ENCODE peak calls at places on chromosomes 2 and 18, in nine cellular contexts. A, Z, I, U, L, J, R, B and N are unnamed samples.

GRCh38 chr2:197248001-197248401 is 62.6 kb downstream of the ANKRD44 start:
- DNase-seq in U (no peak), R (no peak), B (no peak), I (no peak), J (no peak), L (no peak), A (no peak), Z (no peak), N (no peak)

GRCh38 chr2:227280895-227281294 is 44.2 kb upstream of the MFF start:
- DNase-seq in A (no peak), L (no peak), B (no peak), U (no peak), I (no peak), J (no peak), R (no peak), Z (no peak), N (peak)

GRCh38 chr18:33264566-33264965 is 176.0 kb downstream of the CCDC178 start:
- DNase-seq in Z (no peak), J (no peak), U (no peak), I (no peak), B (no peak), R (no peak), A (no peak), L (no peak), N (no peak)

GRCh38 chr2:96549967-96550786 is 13.6 kb downstream of the ARID5A start:
- DNase-seq in A (peak), J (peak), U (peak), R (peak), L (peak), Z (no peak), I (peak), B (no peak), N (no peak)

GRCh38 chr2:140654565-140654964 is 1476.3 kb downstream of the LRP1B start:
- DNase-seq in I (no peak), L (no peak), J (no peak), R (no peak), Z (no peak), B (no peak), U (no peak), A (no peak), N (no peak)

GRCh38 chr2:221969087-221969829 is 329.5 kb downstream of the PAX3 start:
- DNase-seq in Z (no peak), L (peak), I (peak), U (no peak), R (peak), J (no peak), B (no peak), A (no peak), N (peak)

GRCh38 chr2:28094794-28095193 is 204.3 kb downstream of the BABAM2 start:
- DNase-seq in J (no peak), I (no peak), R (no peak), A (no peak), Z (no peak), L (no peak), U (no peak), B (no peak), N (no peak)

GRCh38 chr18:79604205-79604912 is 75.2 kb upstream of the CTDP1 start:
- DNase-seq in B (no peak), A (peak), J (no peak), R (no peak), L (no peak), I (no peak), Z (no peak), U (peak), N (no peak)

GRCh38 chr18:35672897-35673296 is 91.4 kb downstream of the GALNT1 start:
- DNase-seq in Z (no peak), A (no peak), I (no peak), L (no peak), U (no peak), B (no peak), R (no peak), J (peak), N (peak)

GRCh38 chr2:124647245-124647644 is 622.2 kb downstream of the CNTNAP5 start:
- DNase-seq in J (no peak), B (no peak), L (no peak), Z (no peak), I (no peak), R (no peak), U (no peak), A (no peak), N (no peak)

GRCh38 chr18:4807495-4808293 is 352.6 kb upstream of the DLGAP1 start:
- DNase-seq in A (no peak), J (no peak), B (no peak), U (no peak), L (no peak), I (no peak), R (no peak), Z (no peak), N (no peak)

GRCh38 chr2:19362652-19363473 is 4.4 kb upstream of the OSR1 start:
- DNase-seq in I (peak), R (peak), U (peak), B (peak), L (peak), A (peak), J (peak), Z (no peak), N (peak)

GRCh38 chr2:71323386-71323785 is 8.2 kb upstream of the ZNF638 start:
- DNase-seq in I (no peak), B (no peak), Z (no peak), L (no peak), J (no peak), R (no peak), U (no peak), A (no peak), N (no peak)

GRCh38 chr2:221308507-221309054 is 263.5 kb downstream of the EPHA4 start:
- DNase-seq in J (no peak), U (no peak), A (no peak), B (no peak), Z (no peak), R (no peak), I (no peak), L (no peak), N (no peak)

GRCh38 chr2:195560209-195560907 is 96.7 kb upstream of the SLC39A10 start:
- DNase-seq in I (no peak), U (no peak), L (no peak), J (peak), R (no peak), B (no peak), Z (no peak), A (no peak), N (no peak)

GRCh38 chr18:28086530-28087172 is 90.3 kb downstream of the CDH2 start:
- DNase-seq in B (no peak), A (no peak), I (no peak), U (no peak), J (no peak), L (no peak), Z (no peak), R (peak), N (peak)

GRCh38 chr2:2827691-2828315 is 496.7 kb upstream of the MYT1L start:
- DNase-seq in U (no peak), R (no peak), J (peak), I (no peak), Z (no peak), A (peak), B (no peak), L (no peak), N (no peak)

GRCh38 chr18:9417081-9417841 is 58.1 kb upstream of the RALBP1 start:
- DNase-seq in J (no peak), R (peak), I (no peak), U (no peak), L (no peak), B (no peak), Z (no peak), A (no peak), N (peak)

GRCh38 chr2:74499269-74499939 is at the start of gene LBX2:
- DNase-seq in A (no peak), Z (no peak), J (peak), L (no peak), U (peak), R (peak), I (no peak), B (no peak), N (no peak)

GRCh38 chr2:197873293-197873701 is 68.9 kb downstream of the PLCL1 start:
- DNase-seq in Z (no peak), A (no peak), B (no peak), J (no peak), I (no peak), R (peak), L (no peak), U (no peak), N (peak)

GRCh38 chr2:239824051-239824694 is 201.0 kb downstream of the NDUFA10 start:
- DNase-seq in L (peak), R (peak), U (no peak), J (peak), I (peak), A (peak), Z (no peak), B (no peak), N (no peak)

GRCh38 chr2:176398783-176399182 is 129.5 kb downstream of the MTX2 start:
- DNase-seq in Z (no peak), I (no peak), L (no peak), B (no peak), J (no peak), A (no peak), U (no peak), R (no peak), N (peak)

GRCh38 chr2:74017181-74017580 is 32.5 kb downstream of the TET3 start:
- DNase-seq in Z (no peak), U (no peak), J (no peak), A (no peak), R (no peak), I (no peak), B (no peak), L (no peak), N (no peak)

GRCh38 chr2:145760781-145761649 is 1241.1 kb upstream of the ZEB2 start:
- DNase-seq in U (no peak), B (no peak), A (no peak), L (no peak), Z (no peak), R (peak), J (no peak), I (no peak), N (peak)

GRCh38 chr2:126042089-126042488 is 613.9 kb upstream of the GYPC start:
- DNase-seq in Z (no peak), B (no peak), U (no peak), A (no peak), I (no peak), R (no peak), J (no peak), L (no peak), N (no peak)

GRCh38 chr2:28296904-28297303 is 95.8 kb upstream of the FOSL2 start:
- DNase-seq in U (no peak), R (no peak), L (no peak), J (no peak), I (no peak), A (no peak), Z (no peak), B (no peak), N (no peak)

GRCh38 chr2:172440795-172441194 is 13.4 kb downstream of the ITGA6 start:
- DNase-seq in R (peak), U (no peak), L (no peak), Z (no peak), A (no peak), I (no peak), J (no peak), B (no peak), N (no peak)

GRCh38 chr18:35588995-35589394 is 7.5 kb downstream of the GALNT1 start:
- DNase-seq in A (no peak), I (no peak), Z (no peak), L (peak), R (peak), B (no peak), J (no peak), U (no peak), N (no peak)

GRCh38 chr18:77853859-77854258 is 604.2 kb downstream of the GALR1 start:
- DNase-seq in J (no peak), R (no peak), I (no peak), L (no peak), A (no peak), U (no peak), Z (no peak), B (no peak), N (no peak)

DNA sequence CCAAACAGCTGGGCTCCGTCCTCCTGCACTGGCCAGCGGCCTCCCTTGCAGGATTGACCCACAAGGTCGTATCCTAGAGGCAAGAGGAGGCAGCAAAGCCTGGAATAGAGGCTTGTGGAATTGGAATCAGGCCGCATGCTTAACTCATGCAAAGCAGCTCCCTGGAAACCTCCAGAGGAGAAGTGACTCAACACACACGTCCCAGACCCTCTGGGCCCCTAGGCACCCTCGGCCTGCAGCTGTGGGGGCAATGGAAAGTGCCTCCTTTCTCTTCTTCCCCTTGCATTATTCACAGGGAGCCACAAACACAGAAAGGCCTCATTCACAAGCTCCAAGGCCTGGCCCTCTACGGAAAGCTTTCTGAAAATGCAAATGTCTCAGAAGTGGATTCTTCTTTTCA is 19.5 kb downstream of the SPATA3 start:
- DNase-seq in B (no peak), I (no peak), A (no peak), U (no peak), Z (no peak), L (no peak), R (no peak), J (no peak), N (no peak)
- H3K27ac ChIP-seq in B (no peak), I (no peak), A (no peak), U (no peak), Z (no peak), L (no peak), R (no peak), J (no peak), N (no peak)

GRCh38 chr2:68643011-68643873 is at the start of gene PROKR1:
- DNase-seq in L (no peak), Z (no peak), J (peak), A (peak), R (peak), I (peak), B (no peak), U (peak), N (no peak)

GRCh38 chr2:68645523-68645922 is 2.1 kb downstream of the PROKR1 start:
- DNase-seq in A (no peak), I (no peak), U (no peak), J (no peak), R (no peak), B (no peak), L (no peak), Z (no peak), N (no peak)

GRCh38 chr2:68646303-68646702 is 2.9 kb downstream of the PROKR1 start:
- DNase-seq in L (peak), R (no peak), J (no peak), A (no peak), Z (no peak), I (no peak), U (no peak), B (no peak), N (no peak)

GRCh38 chr2:68643874-68644485 is 601 bp downstream of the PROKR1 start:
- DNase-seq in L (no peak), I (no peak), J (no peak), U (no peak), A (no peak), B (no peak), R (no peak), Z (no peak), N (no peak)
- H3K4me3 ChIP-seq in L (no peak), I (peak), J (peak), U (peak), A (peak), B (peak), R (peak), Z (peak), N (peak)

GRCh38 chr2:6526093-6526824 is 339.4 kb downstream of the CMPK2 start:
- DNase-seq in R (peak), A (no peak), I (no peak), L (peak), U (no peak), B (no peak), Z (no peak), J (no peak), N (no peak)
- TF ChIP-seq CTCF in R (peak), A (no peak), I (no peak), L (peak), U (peak), B (no peak), Z (no peak), J (peak), N (peak)

DNA sequence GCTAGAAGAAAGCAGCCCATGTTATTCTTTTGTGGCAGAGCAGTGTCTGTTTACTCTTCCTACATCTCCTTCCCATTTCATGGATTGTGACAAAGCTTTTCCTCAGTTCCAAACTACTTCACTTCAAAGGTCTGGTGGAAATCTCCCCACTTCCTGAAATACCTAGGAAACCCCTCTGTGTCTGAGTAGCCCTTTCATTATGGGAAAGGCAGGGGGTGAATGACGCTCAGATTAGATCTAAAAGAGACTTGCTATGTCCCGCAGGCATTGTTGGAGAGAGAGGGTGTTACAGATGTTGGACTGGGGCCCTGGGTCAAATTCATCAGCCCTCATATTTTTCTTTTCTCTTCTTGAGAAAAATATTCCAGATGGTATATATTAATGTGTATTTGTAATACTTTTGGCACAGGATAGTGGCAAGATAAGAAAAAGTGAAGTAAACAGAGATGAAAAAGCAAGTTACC is 675.0 kb downstream of the IRS1 start:
- DNase-seq in B (no peak), J (no peak), L (no peak), R (peak), Z (no peak), I (no peak), A (no peak), U (no peak), N (no peak)
- H3K27ac ChIP-seq in B (peak), J (no peak), L (no peak), R (no peak), Z (no peak), I (peak), A (no peak), U (peak), N (no peak)

DNA sequence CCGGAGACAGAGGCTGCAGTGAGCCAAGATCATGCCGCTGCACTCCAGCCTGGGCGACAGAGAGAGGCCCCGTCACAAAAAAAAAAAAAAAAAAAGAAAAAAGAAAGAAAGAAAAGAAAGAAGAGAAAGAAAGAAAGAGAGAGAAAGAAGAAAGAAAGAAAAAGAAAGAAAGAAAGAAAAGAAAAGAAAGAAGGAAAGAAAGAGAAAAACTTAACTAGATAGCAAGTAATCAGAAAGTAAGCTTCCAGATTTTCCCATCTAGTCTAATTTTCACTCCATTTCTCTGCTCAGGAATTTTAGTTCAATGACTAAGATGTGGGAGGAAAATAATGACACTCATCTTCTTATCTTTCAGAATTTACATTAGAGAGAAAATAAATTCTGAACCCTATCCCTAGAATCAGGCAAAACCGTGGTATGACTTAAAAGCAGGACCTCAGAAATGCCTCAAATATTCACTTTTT is 2.4 kb downstream of the GFPT1 start:
- DNase-seq in L (no peak), B (no peak), I (no peak), U (no peak), Z (no peak), R (no peak), A (no peak), J (no peak), N (no peak)
- H3K4me3 ChIP-seq in L (no peak), B (no peak), I (peak), U (no peak), Z (no peak), R (no peak), A (peak), J (no peak), N (no peak)

DNA sequence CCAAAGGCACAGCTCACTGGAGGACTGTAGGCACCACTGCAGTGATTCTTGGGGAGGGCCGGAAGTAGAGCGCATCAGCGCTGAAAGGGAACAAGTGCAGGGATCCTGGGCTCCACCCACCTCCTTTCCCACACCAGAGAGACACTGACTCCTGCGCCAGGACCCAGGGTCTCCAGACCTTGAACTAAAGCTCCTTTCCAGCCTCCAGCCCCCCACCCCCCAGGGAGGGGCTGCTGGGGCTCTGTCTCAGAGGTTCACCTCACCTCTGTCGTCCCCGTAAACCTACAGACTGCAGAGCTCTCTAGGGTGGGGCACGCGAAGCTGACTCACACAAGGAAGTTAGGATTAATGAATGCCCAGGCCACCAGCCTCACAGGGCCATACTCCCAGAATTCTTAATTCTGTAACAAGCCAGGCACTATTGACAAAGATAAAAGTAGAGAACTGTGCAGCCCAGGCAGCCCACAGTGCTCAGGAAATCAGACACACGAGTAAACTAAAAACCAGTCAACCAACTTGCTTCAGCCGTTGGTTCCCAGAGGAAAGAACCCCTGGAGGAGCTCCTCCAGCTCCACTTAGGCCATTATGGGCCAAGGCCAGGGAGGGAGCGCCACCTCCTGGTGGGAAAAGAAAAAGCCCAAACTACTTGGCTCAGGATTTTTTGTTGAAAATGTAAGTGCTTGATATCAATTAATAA is 45.1 kb upstream of the ACAA2 start:
- DNase-seq in R (peak), A (peak), U (peak), L (peak), B (peak), I (peak), J (peak), Z (peak), N (peak)
- TF ChIP-seq CTCF in R (peak), A (peak), U (peak), L (peak), B (peak), I (peak), J (peak), Z (peak), N (peak)